ENCODE peak calls at places on chromosomes 16 and 17, in six cellular contexts. G is ovary, F is A549, Y is esophagus muscularis mucosa, P is transverse colon, Q is GM12878. W is an unnamed sample.

GRCh38 chr17:4003501-4004421 is 39.5 kb upstream of the ATP2A3 start:
- DNase-seq in P (peak), Q (no peak), G (no peak), Y (no peak), F (no peak), W (no peak)

GRCh38 chr16:64730261-64730660 is 391.6 kb downstream of the CDH11 start:
- DNase-seq in Q (no peak), G (no peak), F (no peak), P (no peak), Y (no peak), W (no peak)

GRCh38 chr16:78210305-78210704 is 110.9 kb downstream of the WWOX start:
- DNase-seq in F (no peak), P (no peak), Y (peak), G (no peak), Q (no peak), W (no peak)

GRCh38 chr17:45851873-45852272 is 7.2 kb downstream of the SPPL2C start:
- DNase-seq in Y (no peak), P (no peak), G (no peak), F (no peak), Q (no peak), W (no peak)

GRCh38 chr16:11757671-11758545 is 15.3 kb upstream of the TXNDC11 start:
- DNase-seq in F (peak), G (no peak), P (peak), Y (no peak), Q (no peak), W (no peak)

GRCh38 chr17:31415004-31415454 is 23.6 kb downstream of the RAB11FIP4 start:
- DNase-seq in Y (no peak), P (no peak), Q (no peak), F (no peak), G (no peak), W (no peak)

GRCh38 chr16:75256059-75256870 is 4.8 kb upstream of the BCAR1 start:
- DNase-seq in P (no peak), F (no peak), Y (no peak), G (no peak), Q (no peak), W (no peak)

GRCh38 chr16:49100366-49100765 is 181.3 kb downstream of the CBLN1 start:
- DNase-seq in G (no peak), Y (no peak), F (no peak), Q (no peak), P (no peak), W (no peak)

GRCh38 chr17:32285286-32285685 is 19.7 kb downstream of the RHBDL3 start:
- DNase-seq in F (no peak), Q (no peak), Y (no peak), G (no peak), P (no peak), W (no peak)

GRCh38 chr17:17938388-17939107 is 33.7 kb downstream of the TOM1L2 start:
- DNase-seq in F (no peak), Y (no peak), G (no peak), Q (no peak), P (peak), W (no peak)

GRCh38 chr17:17941015-17941414 is 31.2 kb downstream of the TOM1L2 start:
- DNase-seq in P (no peak), F (no peak), G (no peak), Q (no peak), Y (no peak), W (no peak)

GRCh38 chr17:17937958-17938357 is 34.2 kb downstream of the TOM1L2 start:
- DNase-seq in G (no peak), F (no peak), Y (no peak), P (no peak), Q (no peak), W (no peak)

GRCh38 chr17:17942846-17943245 is 29.4 kb downstream of the TOM1L2 start:
- DNase-seq in F (no peak), Q (no peak), Y (no peak), G (no peak), P (no peak), W (no peak)

DNA sequence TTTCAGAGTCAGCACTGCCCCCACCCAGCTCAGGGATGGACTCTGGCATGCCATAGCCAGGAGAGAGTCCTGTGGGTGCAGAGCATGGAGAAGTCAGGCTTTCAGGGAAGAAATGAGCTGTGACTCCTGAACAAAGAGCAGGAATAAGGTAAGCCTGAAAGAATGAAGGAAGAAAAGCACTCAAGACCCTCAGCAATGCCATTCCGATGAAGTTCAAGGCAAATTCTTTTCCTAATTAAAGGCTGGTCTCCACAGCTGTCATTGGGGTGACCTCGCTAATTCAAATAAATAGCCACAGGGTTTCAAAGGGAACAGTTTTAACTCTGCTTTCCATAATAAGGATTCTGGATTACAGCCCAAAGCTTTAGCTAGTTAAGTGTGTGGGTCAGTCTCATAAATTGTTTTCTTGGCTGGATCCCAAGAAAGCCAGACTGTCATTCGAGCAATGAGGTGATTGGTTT is 31.7 kb downstream of the TOM1L2 start:
- DNase-seq in F (no peak), G (no peak), Y (no peak), Q (no peak), P (no peak), W (no peak)
- TF ChIP-seq EP300 in F (no peak), G (no peak), Y (no peak), Q (no peak), P (no peak), W (no peak)

GRCh38 chr17:17205368-17206148 is 575 bp downstream of the PLD6 start:
- DNase-seq in F (peak), Y (no peak), G (peak), Q (peak), P (peak), W (peak)
- H3K4me3 ChIP-seq in F (peak), Y (peak), G (peak), Q (peak), P (peak), W (peak)

GRCh38 chr16:86079185-86079885 is 180.4 kb downstream of the IRF8 start:
- DNase-seq in F (no peak), Y (no peak), Q (no peak), G (no peak), P (no peak), W (no peak)

GRCh38 chr16:86080131-86080875 is 181.3 kb downstream of the IRF8 start:
- DNase-seq in F (no peak), G (no peak), P (no peak), Q (no peak), Y (no peak), W (peak)

GRCh38 chr16:86077243-86077940 is 178.4 kb downstream of the IRF8 start:
- DNase-seq in Y (no peak), Q (no peak), P (no peak), F (no peak), G (no peak), W (no peak)

GRCh38 chr16:86076606-86077005 is 177.6 kb downstream of the IRF8 start:
- DNase-seq in Q (no peak), P (no peak), Y (no peak), G (no peak), F (no peak), W (no peak)

GRCh38 chr16:86078121-86078600 is 179.2 kb downstream of the IRF8 start:
- DNase-seq in Y (no peak), P (peak), F (no peak), G (no peak), Q (no peak), W (no peak)
- TF ChIP-seq EP300 in Y (no peak), P (peak), F (no peak), G (no peak), Q (no peak), W (no peak)

GRCh38 chr17:42098747-42099399 is 600 bp upstream of the ZNF385C start:
- DNase-seq in F (no peak), G (no peak), P (no peak), Q (no peak), Y (no peak), W (no peak)
- H3K4me3 ChIP-seq in F (no peak), G (no peak), P (no peak), Q (no peak), Y (no peak), W (no peak)

DNA sequence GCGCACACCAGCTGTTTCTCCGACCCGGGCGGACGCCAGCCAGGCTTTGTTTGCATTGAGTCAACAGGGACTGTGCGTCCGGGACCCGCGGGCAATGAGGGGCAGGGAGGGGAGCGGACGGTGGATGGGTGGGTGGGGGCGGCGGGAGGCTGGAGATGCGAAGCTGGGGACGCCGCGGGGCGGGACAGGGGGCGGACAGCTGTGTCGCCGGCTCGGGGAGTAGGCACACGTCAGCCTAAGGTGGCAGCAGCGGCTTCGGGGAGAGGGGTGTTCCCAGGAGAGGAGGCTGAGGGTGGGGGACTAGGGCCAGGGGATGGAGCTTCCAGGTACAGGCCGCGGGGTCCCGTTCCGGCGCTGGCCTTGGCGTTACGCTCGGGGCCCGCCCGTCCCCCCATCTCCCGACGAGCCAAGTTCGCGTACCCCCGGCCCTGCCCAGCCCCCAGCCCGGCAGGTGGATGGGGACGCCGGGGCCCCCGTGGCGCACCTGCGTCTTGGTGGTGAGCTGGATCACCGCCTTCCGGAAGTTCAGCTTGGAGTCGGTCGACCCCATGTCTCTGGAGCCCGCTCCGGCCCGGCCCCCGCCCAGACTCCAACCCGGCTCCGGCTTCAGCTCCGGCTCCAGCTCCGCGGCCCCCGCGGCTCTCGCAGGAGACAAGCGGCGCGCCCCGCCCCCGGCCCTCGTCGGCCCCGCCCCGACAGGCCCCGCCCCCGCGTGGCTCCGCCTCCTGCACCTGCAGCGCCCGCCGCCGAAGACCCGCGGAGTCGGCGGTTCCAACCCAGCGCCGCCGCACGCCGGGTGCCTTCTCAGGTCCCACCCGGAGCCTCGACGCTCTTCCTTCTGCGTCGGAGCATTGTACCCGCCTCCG is at the start of gene HID1:
- DNase-seq in Q (no peak), Y (no peak), P (peak), G (peak), F (peak), W (no peak)
- TF ChIP-seq EP300 in Q (no peak), Y (no peak), P (no peak), G (no peak), F (no peak), W (no peak)

GRCh38 chr17:59423137-59423703 is 91.8 kb downstream of the YPEL2 start:
- DNase-seq in F (peak), P (no peak), G (no peak), Y (no peak), Q (no peak), W (peak)
- H3K4me3 ChIP-seq in F (no peak), P (no peak), G (no peak), Y (no peak), Q (no peak), W (no peak)

DNA sequence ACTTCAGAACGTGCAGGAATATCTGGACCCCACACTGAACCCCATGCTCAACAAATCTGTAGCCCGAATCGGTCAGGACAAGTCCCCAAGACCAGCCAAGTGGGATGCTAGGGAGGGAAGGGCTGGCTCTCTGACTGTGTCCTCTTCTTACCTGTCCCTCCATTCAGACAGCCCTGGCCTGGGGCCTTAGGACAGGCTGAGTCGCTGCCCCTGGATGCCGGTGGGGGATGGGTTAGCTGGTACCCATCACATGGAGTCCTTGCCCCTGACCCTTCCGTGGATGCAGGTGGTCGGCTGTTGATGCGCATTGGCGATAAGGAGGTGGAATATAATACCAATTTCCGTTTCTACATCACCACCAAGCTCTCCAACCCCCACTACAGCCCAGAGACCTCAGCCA is 16.0 kb upstream of the KDM6B start:
- DNase-seq in G (no peak), Q (no peak), P (no peak), F (no peak), Y (no peak), W (no peak)
- TF ChIP-seq EP300 in G (no peak), Q (no peak), P (no peak), F (no peak), Y (no peak), W (no peak)

GRCh38 chr17:68297168-68297567 is 5.9 kb downstream of the ARSG start:
- DNase-seq in F (no peak), G (no peak), Y (no peak), P (no peak), Q (no peak), W (no peak)
- H3K4me3 ChIP-seq in F (no peak), G (no peak), Y (no peak), P (no peak), Q (no peak), W (no peak)

GRCh38 chr16:71896688-71897368 is 1.5 kb downstream of the IST1 start:
- DNase-seq in G (no peak), Y (no peak), Q (no peak), P (no peak), F (no peak), W (no peak)

GRCh38 chr16:71894229-71894920 is 956 bp upstream of the IST1 start:
- DNase-seq in F (no peak), Q (no peak), Y (no peak), P (peak), G (peak), W (peak)

GRCh38 chr16:71895679-71896385 is 501 bp downstream of the IST1 start:
- DNase-seq in P (peak), G (no peak), Q (no peak), F (peak), Y (no peak), W (no peak)

GRCh38 chr16:71893888-71894228 is 1.5 kb upstream of the IST1 start:
- DNase-seq in Q (no peak), P (no peak), G (no peak), Y (no peak), F (no peak), W (no peak)

DNA sequence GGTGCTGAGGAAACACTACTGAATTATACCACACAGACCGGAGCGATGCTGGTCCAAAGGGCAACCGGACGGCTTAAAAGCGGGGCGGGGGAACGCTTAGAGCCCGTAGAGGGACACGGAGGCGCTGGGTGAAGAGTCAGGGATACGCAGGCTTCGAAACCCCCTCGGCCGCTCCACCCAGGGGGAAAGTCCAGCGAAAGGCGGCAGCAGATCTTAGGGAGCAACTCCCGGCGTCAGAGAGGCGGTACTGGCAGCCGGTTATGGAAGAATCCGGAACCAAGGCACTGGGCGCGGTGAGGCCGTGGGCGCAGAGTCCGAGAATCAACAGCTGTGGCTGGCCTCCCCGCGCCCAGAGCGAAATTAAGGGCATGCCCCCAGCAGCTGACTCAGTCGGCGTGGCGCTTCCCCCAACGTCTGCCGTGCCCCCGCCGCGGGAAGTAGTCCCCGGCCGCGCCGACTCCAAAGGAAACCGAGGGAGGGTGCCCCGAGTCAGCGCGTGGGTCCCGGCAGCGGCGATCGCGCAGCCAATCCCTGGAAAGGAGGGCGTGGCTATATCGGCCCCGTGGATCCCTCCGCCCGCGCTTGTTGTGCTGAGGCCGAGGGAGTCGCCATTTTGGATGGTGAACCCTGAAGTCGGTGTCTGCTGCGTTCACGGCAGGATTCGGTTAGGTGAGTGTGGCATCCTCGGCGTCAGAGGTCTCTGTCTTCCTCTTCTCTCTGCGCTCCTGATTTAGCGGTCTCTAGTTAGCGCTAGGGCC is at the start of gene IST1:
- DNase-seq in G (peak), Q (peak), F (peak), P (peak), Y (peak), W (peak)
- TF ChIP-seq EP300 in G (peak), Q (no peak), F (peak), P (no peak), Y (no peak), W (peak)

GRCh38 chr16:60295451-60295850 is 1561.3 kb upstream of the GOT2 start:
- DNase-seq in P (no peak), Y (no peak), F (no peak), G (no peak), Q (no peak), W (no peak)

GRCh38 chr16:60304078-60304477 is 1570.0 kb upstream of the GOT2 start:
- DNase-seq in Q (no peak), Y (no peak), F (no peak), P (no peak), G (no peak), W (no peak)

GRCh38 chr16:60304725-60305124 is 1570.6 kb upstream of the GOT2 start:
- DNase-seq in Q (no peak), Y (no peak), F (no peak), P (no peak), G (no peak), W (no peak)

GRCh38 chr16:60299345-60299744 is 1565.2 kb upstream of the GOT2 start:
- DNase-seq in G (no peak), F (no peak), P (no peak), Y (no peak), Q (no peak), W (no peak)
- H3K4me3 ChIP-seq in G (no peak), F (no peak), P (no peak), Y (no peak), Q (no peak), W (no peak)

W was measured in tibial nerve.